ENCODE peak calls at places on chromosomes 6 and 20, in four cellular contexts. A is choroid plexus epithelial cell, X is foreskin fibroblast, Q is fibroblast of mammary gland. W is an unnamed sample.

GRCh38 chr20:24950836-24951525 is 1.9 kb downstream of the CST7 start:
- DNase-seq in Q (no peak), A (no peak), X (no peak), W (no peak)

GRCh38 chr20:17619351-17620093 is 49.6 kb downstream of the DSTN start:
- DNase-seq in A (no peak), Q (no peak), X (no peak), W (no peak)

GRCh38 chr6:13787146-13787545 is 27.2 kb downstream of the MCUR1 start:
- DNase-seq in Q (peak), X (peak), A (peak), W (no peak)

GRCh38 chr20:21832442-21833152 is 127.1 kb downstream of the PAX1 start:
- DNase-seq in A (no peak), X (no peak), Q (peak), W (no peak)

GRCh38 chr6:22658934-22659333 is 89.6 kb downstream of the HDGFL1 start:
- DNase-seq in X (no peak), Q (no peak), A (no peak), W (no peak)

GRCh38 chr6:14382381-14383236 is 265.0 kb downstream of the CD83 start:
- DNase-seq in A (no peak), X (no peak), Q (no peak), W (no peak)

GRCh38 chr6:148118303-148118702 is 224.3 kb upstream of the SASH1 start:
- DNase-seq in A (no peak), X (no peak), Q (no peak), W (no peak)

GRCh38 chr6:8707956-8708772 is 272.8 kb upstream of the SLC35B3 start:
- DNase-seq in Q (peak), X (peak), A (peak), W (peak)

GRCh38 chr6:166360243-166361079 is 18.1 kb upstream of the SFT2D1 start:
- DNase-seq in A (peak), X (peak), Q (peak), W (peak)

DNA sequence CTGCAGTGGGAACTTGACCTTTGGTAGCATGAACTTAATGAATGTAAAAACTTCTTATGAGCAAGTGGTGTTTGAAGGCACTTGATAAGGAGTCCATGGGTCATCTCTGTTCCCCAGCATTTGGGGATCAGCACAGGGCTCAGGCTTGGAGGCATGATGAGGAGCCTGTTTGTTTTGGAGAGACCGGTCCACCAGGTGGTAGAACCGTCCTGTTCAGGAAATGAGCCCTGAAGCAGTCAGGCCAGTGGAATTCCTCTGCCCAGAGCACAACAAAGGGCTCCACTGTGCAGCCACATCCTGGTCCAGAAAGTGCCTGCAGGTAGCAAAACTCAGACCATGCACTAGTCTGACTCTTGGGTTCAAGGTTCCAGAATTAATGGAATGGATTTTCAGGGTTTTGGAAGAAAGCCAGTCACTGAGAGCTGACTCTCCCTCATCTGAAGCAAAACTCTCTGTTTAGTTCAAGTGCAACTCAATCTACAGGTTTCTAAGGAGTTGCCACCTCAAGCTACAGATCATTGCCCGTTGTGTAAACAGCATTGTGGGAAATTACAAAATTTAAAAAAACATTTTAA is 52.3 kb upstream of the ADGRF1 start:
- DNase-seq in A (peak), Q (no peak), X (no peak), W (peak)
- TF ChIP-seq CTCF in A (peak), Q (no peak), X (no peak), W (no peak)

DNA sequence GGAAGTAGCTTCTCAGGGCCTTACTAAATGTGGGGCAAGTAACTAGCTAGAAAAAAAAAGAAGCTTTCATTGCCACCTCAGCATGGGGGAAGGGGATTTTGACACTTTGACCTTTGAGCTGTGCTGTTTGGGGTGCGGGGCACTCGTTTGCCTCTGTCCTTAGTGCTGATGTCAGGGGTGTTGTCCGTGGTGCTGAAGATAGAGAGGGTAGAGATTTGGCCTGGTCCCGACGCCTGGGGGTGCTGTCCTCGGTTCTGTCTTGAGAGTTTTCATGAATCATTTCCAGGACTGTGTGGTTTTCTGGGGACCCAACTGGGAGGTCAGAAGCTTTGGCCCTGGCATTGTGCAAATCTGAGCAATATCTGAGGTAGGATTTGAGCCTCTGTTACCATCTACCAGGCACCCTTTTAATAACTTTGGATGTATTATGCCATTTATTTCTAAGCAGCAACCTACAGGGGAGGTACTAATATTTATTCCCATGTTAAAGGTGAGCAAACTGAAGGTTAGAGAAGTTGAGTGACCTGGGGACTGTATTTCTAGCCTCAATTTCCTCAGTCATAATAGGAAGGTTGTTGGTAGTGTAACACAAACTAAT is 78.0 kb downstream of the DLGAP4 start:
- DNase-seq in Q (peak), A (peak), X (peak), W (peak)
- TF ChIP-seq CTCF in Q (peak), A (peak), X (no peak), W (peak)

GRCh38 chr6:26032387-26033131 is 54.7 kb upstream of the HFE start:
- DNase-seq in X (peak), A (peak), Q (peak), W (peak)

GRCh38 chr6:26033132-26033941 is 53.9 kb upstream of the HFE start:
- DNase-seq in Q (peak), X (peak), A (peak), W (peak)

GRCh38 chr6:26031151-26031594 is 56.1 kb upstream of the HFE start:
- DNase-seq in A (no peak), Q (peak), X (no peak), W (no peak)

GRCh38 chr6:26030716-26031115 is 56.5 kb upstream of the HFE start:
- DNase-seq in X (no peak), Q (peak), A (no peak), W (no peak)

GRCh38 chr6:26031595-26032386 is 55.4 kb upstream of the HFE start:
- DNase-seq in X (peak), A (peak), Q (peak), W (peak)
- TF ChIP-seq CTCF in X (peak), A (peak), Q (no peak), W (peak)

GRCh38 chr6:89792881-89793280 is 26.7 kb downstream of the MDN1 start:
- DNase-seq in A (peak), X (peak), Q (peak), W (peak)
- TF ChIP-seq CTCF in A (peak), X (peak), Q (peak), W (peak)

GRCh38 chr6:2504495-2505064 is 246.1 kb downstream of the MYLK4 start:
- DNase-seq in Q (no peak), A (no peak), X (peak), W (no peak)

GRCh38 chr6:2507638-2508037 is 243.1 kb downstream of the MYLK4 start:
- DNase-seq in Q (no peak), A (no peak), X (no peak), W (no peak)

GRCh38 chr6:2507016-2507415 is 243.7 kb downstream of the MYLK4 start:
- DNase-seq in Q (no peak), X (no peak), A (no peak), W (no peak)

GRCh38 chr6:2503816-2504494 is 246.8 kb downstream of the MYLK4 start:
- DNase-seq in A (peak), Q (peak), X (peak), W (peak)

DNA sequence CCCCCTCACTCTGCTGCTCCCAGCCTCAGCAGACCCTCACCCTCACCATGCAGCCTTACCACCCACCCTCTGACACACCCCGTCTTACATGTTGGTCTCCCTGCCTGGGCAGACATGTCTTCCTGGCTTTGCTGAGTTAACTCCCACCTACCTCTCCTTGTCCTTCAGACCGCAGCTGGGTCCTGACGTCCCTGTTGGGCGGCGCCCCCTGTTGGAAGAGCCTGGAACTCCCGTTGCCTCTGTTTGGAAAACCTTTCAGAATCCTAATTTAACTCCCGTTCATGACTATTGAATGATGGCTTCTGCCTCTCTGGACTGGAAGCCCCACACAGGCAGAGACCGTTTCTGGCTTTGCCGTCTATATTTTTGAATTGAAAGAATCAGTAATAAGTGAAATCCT is 245.1 kb downstream of the MYLK4 start:
- DNase-seq in X (no peak), A (no peak), Q (peak), W (no peak)
- TF ChIP-seq CTCF in X (peak), A (peak), Q (peak), W (no peak)

W was measured in MCF 10A.